ENCODE peak calls at places on chromosomes 13 and 19, in seven cellular contexts. U is CD8-positive, alpha-beta T cell; M is foreskin keratinocyte; Z is fibroblast of villous mesenchyme; G is foreskin fibroblast; O is A549; Q is stomach. D is an unnamed sample.

GRCh38 chr13:51349016-51349415 is 9.5 kb downstream of the SERPINE3 start:
- DNase-seq in O (no peak), G (no peak), Z (no peak), M (no peak), U (no peak), Q (no peak), D (peak)

GRCh38 chr19:49364083-49364687 is 508 bp downstream of the DKKL1 start:
- DNase-seq in O (no peak), Z (no peak), M (no peak), G (no peak), U (no peak), Q (no peak), D (no peak)

GRCh38 chr19:51654783-51655182 is 8.2 kb upstream of the SIGLEC14 start:
- DNase-seq in O (peak), M (no peak), G (no peak), Z (no peak), U (no peak), Q (no peak), D (no peak)

GRCh38 chr19:18294467-18294864 is 13.0 kb upstream of the JUND start:
- DNase-seq in M (no peak), O (no peak), U (peak), G (peak), Q (peak), Z (no peak), D (no peak)

GRCh38 chr13:74145249-74145970 is 11.2 kb upstream of the KLF12 start:
- DNase-seq in O (no peak), Z (peak), U (no peak), M (no peak), G (peak), Q (no peak), D (peak)

GRCh38 chr13:93226065-93226622 is 463 bp upstream of the GPC6 start:
- DNase-seq in U (no peak), Q (no peak), O (no peak), Z (no peak), M (no peak), G (no peak), D (no peak)

GRCh38 chr19:2253106-2254051 is 2.8 kb downstream of the JSRP1 start:
- DNase-seq in Q (no peak), O (no peak), G (no peak), Z (no peak), U (peak), M (no peak), D (no peak)

GRCh38 chr19:6773323-6773931 is 919 bp downstream of the VAV1 start:
- DNase-seq in Z (no peak), Q (peak), O (no peak), M (no peak), U (peak), G (no peak), D (no peak)

GRCh38 chr13:89857502-89857901 is 1490.0 kb upstream of the MIR17HG start:
- DNase-seq in Z (no peak), O (no peak), U (no peak), M (no peak), Q (no peak), G (no peak), D (no peak)

GRCh38 chr13:78881746-78882145 is 222.8 kb upstream of the OBI1 start:
- DNase-seq in Z (no peak), U (no peak), O (no peak), Q (no peak), M (no peak), G (no peak), D (no peak)

GRCh38 chr13:45817833-45818232 is 33.7 kb downstream of the SIAH3 start:
- DNase-seq in Q (no peak), Z (peak), G (peak), M (no peak), O (no peak), U (no peak), D (no peak)

GRCh38 chr13:47144782-47145181 is 247.9 kb upstream of the HTR2A start:
- DNase-seq in U (no peak), Z (no peak), G (no peak), O (no peak), M (no peak), Q (no peak), D (no peak)

GRCh38 chr13:20391597-20392452 is 133.8 kb downstream of the CRYL1 start:
- DNase-seq in U (no peak), O (peak), M (no peak), Q (no peak), G (no peak), Z (no peak), D (no peak)

GRCh38 chr19:55711719-55712118 is 26.5 kb downstream of the NLRP9 start:
- DNase-seq in Q (no peak), G (no peak), O (no peak), M (no peak), U (no peak), Z (no peak), D (no peak)

GRCh38 chr19:32401992-32402391 is 3.6 kb upstream of the DPY19L3 start:
- DNase-seq in Q (no peak), Z (no peak), U (no peak), M (no peak), G (no peak), O (no peak), D (no peak)

GRCh38 chr19:8489591-8490394 is 12.6 kb downstream of the PRAM1 start:
- DNase-seq in Q (no peak), U (no peak), G (peak), Z (no peak), M (peak), O (no peak), D (no peak)

GRCh38 chr13:59823495-59823894 is 340.2 kb downstream of the DIAPH3 start:
- DNase-seq in G (peak), O (no peak), U (no peak), Q (no peak), Z (peak), M (peak), D (peak)

GRCh38 chr13:84649853-84650252 is 767.6 kb upstream of the SLITRK1 start:
- DNase-seq in G (peak), O (no peak), Q (no peak), Z (no peak), M (no peak), U (no peak), D (peak)

GRCh38 chr13:42228527-42228926 is 43.4 kb upstream of the AKAP11 start:
- DNase-seq in O (no peak), Z (no peak), M (no peak), G (no peak), U (no peak), Q (no peak), D (no peak)

GRCh38 chr13:97559030-97559429 is 125.1 kb downstream of the RAP2A start:
- DNase-seq in G (no peak), Z (no peak), U (no peak), Q (no peak), O (no peak), M (no peak), D (no peak)

GRCh38 chr19:6101291-6101690 is 9.0 kb downstream of the RFX2 start:
- DNase-seq in Z (no peak), M (no peak), O (no peak), Q (no peak), U (no peak), G (no peak), D (no peak)

GRCh38 chr13:35649162-35649561 is 172.7 kb upstream of the MAB21L1 start:
- DNase-seq in M (no peak), Z (peak), O (no peak), U (no peak), Q (no peak), G (peak), D (peak)

GRCh38 chr13:50845211-50845610 is 1.7 kb upstream of the DLEU7 start:
- DNase-seq in U (no peak), G (peak), M (no peak), Z (no peak), Q (no peak), O (no peak), D (peak)

DNA sequence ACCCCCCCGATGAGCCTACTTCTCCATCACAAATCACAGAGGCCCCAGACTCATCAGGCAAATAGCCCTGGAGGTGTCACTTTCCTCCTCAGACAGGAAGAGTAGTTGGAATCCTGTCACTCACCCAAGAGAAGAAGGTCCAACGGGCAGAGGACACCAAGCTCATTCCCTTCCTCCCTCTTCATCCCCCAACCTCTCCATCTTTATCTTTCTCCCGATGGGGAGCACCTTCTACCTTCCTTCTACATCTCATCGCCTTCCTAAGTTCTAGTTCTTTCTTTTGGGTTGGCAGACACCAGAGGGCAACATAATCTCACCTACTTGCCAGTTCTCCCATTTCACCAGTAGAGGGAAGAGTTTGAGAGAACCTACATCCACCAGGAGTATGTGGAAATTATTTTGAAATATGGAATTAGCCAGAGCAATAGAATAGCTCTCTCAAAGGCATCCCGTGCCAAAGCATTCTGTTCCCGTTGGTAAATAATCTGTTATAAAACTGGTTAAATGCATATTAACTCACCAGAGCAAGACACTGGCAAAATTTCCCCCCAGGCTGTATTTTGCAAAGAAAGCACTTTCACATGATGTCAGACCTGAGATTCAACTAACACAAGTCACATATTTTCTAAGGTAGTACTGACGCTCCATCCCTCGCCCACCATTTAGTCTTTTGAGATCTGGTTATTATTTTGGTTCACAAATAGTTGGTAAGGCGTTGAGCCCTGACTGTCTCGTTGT is 55.0 kb downstream of the ZIC5 start:
- DNase-seq in M (peak), Q (no peak), O (peak), Z (peak), U (no peak), G (peak), D (peak)
- TF ChIP-seq CTCF in M (peak), Q (peak), O (peak), Z (peak), U (peak), G (peak), D (peak)

DNA sequence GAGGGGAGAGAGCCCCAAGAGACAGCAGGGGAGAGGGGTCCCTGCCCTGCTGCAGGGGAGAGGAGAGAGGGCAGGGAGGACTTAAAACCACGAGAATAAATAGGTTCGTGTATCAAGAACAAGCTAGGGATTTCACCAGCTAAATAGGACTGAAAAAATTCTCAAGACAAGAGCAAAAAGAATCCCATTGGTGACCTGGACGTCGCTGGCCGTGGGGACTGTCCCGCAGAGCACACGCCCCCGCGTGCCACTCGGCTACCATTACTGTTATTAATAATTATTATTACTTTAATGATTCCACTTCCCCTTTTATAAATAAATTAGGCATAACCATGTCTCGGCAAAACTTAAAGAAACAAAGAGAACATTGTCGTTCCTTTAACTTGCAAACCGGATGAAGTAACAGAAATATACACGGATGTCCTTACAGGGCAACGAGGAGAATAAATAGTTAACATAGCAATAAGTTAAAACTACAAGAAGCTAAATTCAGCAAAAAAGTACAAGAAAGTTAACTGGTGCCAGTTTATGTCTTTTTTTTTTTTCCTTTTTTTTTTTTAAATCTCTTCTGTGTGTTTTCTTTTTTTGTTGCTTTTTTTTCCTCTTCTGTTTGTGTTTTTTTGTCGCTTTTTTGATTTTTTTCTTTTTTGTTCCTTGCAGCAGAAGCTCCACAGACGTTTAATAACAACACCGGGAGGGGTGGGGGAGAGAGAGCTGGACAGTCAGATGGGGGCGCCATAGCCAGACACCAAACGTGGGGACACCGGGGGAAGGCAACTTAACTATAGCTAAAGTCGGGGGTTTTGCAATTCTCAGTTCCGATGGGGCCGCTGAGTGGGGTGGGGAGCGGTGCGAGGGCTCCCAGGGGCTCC is 16.7 kb downstream of the PRKCSH start:
- DNase-seq in U (no peak), Q (no peak), G (no peak), Z (no peak), M (no peak), O (no peak), D (no peak)
- TF ChIP-seq CTCF in U (no peak), Q (no peak), G (no peak), Z (peak), M (no peak), O (no peak), D (no peak)

GRCh38 chr19:3397266-3398022 is 31.1 kb downstream of the NFIC start:
- DNase-seq in O (peak), U (no peak), G (peak), M (no peak), Z (no peak), Q (peak), D (no peak)
- TF ChIP-seq CTCF in O (no peak), U (no peak), G (no peak), M (no peak), Z (no peak), Q (no peak), D (no peak)

GRCh38 chr19:38384209-38385027 is 3.4 kb downstream of the GGN start:
- DNase-seq in G (peak), U (no peak), O (peak), M (no peak), Z (no peak), Q (no peak), D (no peak)
- TF ChIP-seq CTCF in G (peak), U (no peak), O (peak), M (peak), Z (peak), Q (no peak), D (peak)

GRCh38 chr19:45476349-45476717 is 8.5 kb downstream of the FOSB start:
- DNase-seq in G (no peak), U (no peak), M (no peak), Q (no peak), O (no peak), Z (no peak), D (no peak)

GRCh38 chr19:45475537-45476348 is 7.9 kb downstream of the FOSB start:
- DNase-seq in G (no peak), Q (no peak), M (no peak), Z (peak), U (no peak), O (no peak), D (peak)

GRCh38 chr19:45478454-45479238 is 10.8 kb downstream of the FOSB start:
- DNase-seq in O (peak), U (peak), Z (peak), G (peak), M (peak), Q (peak), D (peak)

GRCh38 chr19:45477216-45477615 is 9.4 kb downstream of the FOSB start:
- DNase-seq in Z (no peak), G (no peak), M (no peak), Q (no peak), U (no peak), O (no peak), D (no peak)

GRCh38 chr19:45477713-45478453 is 10.1 kb downstream of the FOSB start:
- DNase-seq in O (no peak), Q (no peak), G (no peak), Z (no peak), M (peak), U (no peak), D (peak)
- TF ChIP-seq CTCF in O (no peak), Q (no peak), G (no peak), Z (no peak), M (no peak), U (no peak), D (no peak)

GRCh38 chr19:35055715-35056179 is 14.2 kb downstream of the HPN start:
- DNase-seq in U (peak), M (no peak), O (no peak), Q (no peak), Z (no peak), G (no peak), D (no peak)
- TF ChIP-seq CTCF in U (peak), M (peak), O (peak), Q (no peak), Z (peak), G (peak), D (no peak)

DNA sequence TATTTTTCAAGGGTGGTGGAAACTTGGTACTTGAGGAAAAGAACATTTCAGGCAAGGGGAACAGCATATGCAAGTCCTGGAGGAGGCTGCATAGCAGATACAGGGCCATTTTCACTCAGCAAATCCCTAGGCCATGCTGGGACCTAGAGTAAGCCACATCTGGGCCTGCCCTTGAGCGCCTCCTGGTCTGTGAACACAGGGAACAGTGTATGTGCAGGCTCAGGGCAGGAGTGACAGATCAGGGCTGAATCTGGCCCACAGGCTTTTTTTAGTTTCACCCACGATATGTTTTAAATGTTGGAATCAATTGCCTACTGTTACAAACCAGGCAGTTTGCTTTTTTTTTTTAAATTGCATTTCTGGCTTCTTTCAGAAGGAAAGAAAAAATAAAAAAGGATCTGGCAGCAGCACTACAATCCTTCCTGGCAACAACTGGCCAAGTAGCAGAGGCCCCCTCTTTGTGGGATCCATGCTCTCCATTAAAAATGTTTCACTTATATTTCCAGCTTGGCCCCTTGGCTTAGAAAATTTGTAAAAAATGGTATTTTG is 1.4 kb upstream of the TMEM145 start:
- DNase-seq in Q (no peak), M (no peak), U (no peak), Z (no peak), O (no peak), G (peak), D (no peak)
- TF ChIP-seq CTCF in Q (no peak), M (peak), U (no peak), Z (peak), O (no peak), G (no peak), D (peak)